ENCODE peak calls at places on chromosomes 6 and 20, in nine cellular contexts. L is activated CD4-positive, alpha-beta T cell treated with anti-CD3 and anti-CD28 coated beads, Interleukin-2, amount 50 U/mL, for 1 hour; P is CD4-positive, alpha-beta memory T cell; I is activated CD8-positive, alpha-beta memory T cell treated with anti-CD3 and anti-CD28 coated beads, Interleukin-2, amount 10 ng/mL, durations not matched to agents 7 days and 5 days; O is stimulated activated CD4-positive, alpha-beta T cell treated with anti-CD3 and anti-CD28 coated beads, Interleukin-4, amount 100 ng/mL, for 48 hours; U is tibial artery; E is GM04504; Z is left colon; A is CD8-positive, alpha-beta T cell. H is an unnamed sample.

GRCh38 chr20:1876975-1877603 is 18.1 kb upstream of the SIRPA start:
- DNase-seq in L (no peak), P (no peak), I (no peak), O (no peak), U (no peak), E (no peak), Z (no peak), A (no peak), H (no peak)

GRCh38 chr20:38211200-38212097 is 46.4 kb upstream of the TGM2 start:
- DNase-seq in L (no peak), P (no peak), I (no peak), O (no peak), U (peak; percentile 85), E (no peak), Z (no peak), A (no peak), H (peak; percentile 32)

GRCh38 chr6:109297719-109298118 is 84.5 kb downstream of the CD164 start:
- DNase-seq in L (no peak), P (no peak), I (no peak), O (no peak), U (no peak), E (no peak), Z (no peak), A (no peak), H (no peak)

GRCh38 chr6:107767637-107768036 is 56.5 kb downstream of the SCML4 start:
- DNase-seq in L (no peak), P (no peak), I (no peak), O (no peak), U (no peak), E (no peak), Z (no peak), A (no peak), H (peak; percentile 60)

GRCh38 chr6:83952830-83953229 is 80.7 kb upstream of the MRAP2 start:
- DNase-seq in L (no peak), P (no peak), I (no peak), O (no peak), U (no peak), E (no peak), Z (no peak), A (no peak), H (no peak)

GRCh38 chr20:1844723-1845523 is 50.3 kb upstream of the SIRPA start:
- DNase-seq in L (no peak), P (no peak), I (no peak), O (peak; percentile 15), U (peak; percentile 78), E (no peak), Z (peak; percentile 73), A (no peak), H (no peak)

GRCh38 chr20:59094576-59094975 is 52.0 kb upstream of the PRELID3B start:
- DNase-seq in L (no peak), P (no peak), I (no peak), O (no peak), U (no peak), E (no peak), Z (no peak), A (no peak), H (no peak)

GRCh38 chr6:80566361-80566760 is 459.9 kb downstream of the BCKDHB start:
- DNase-seq in L (no peak), P (no peak), I (no peak), O (no peak), U (no peak), E (no peak), Z (no peak), A (no peak), H (no peak)

GRCh38 chr6:28002181-28002580 is 45.1 kb downstream of the OR2B6 start:
- DNase-seq in L (no peak), P (no peak), I (no peak), O (no peak), U (no peak), E (no peak), Z (no peak), A (no peak), H (no peak)

GRCh38 chr20:63625771-63626423 is 1.0 kb downstream of the GMEB2 start:
- DNase-seq in L (peak; percentile 18), P (peak; percentile 32), I (no peak), O (no peak), U (peak; percentile 73), E (no peak), Z (no peak), A (no peak), H (no peak)

GRCh38 chr6:133499662-133500061 is 258.5 kb downstream of the EYA4 start:
- DNase-seq in L (no peak), P (no peak), I (no peak), O (no peak), U (no peak), E (no peak), Z (no peak), A (no peak), H (no peak)

GRCh38 chr6:53640361-53640760 is 25.2 kb downstream of the KLHL31 start:
- DNase-seq in L (no peak), P (no peak), I (no peak), O (no peak), U (no peak), E (no peak), Z (no peak), A (no peak), H (no peak)

GRCh38 chr6:82705579-82705978 is 342.0 kb downstream of the TPBG start:
- DNase-seq in L (no peak), P (no peak), I (no peak), O (no peak), U (no peak), E (no peak), Z (no peak), A (no peak), H (no peak)

GRCh38 chr20:44959082-44959895 is 908 bp downstream of the TOMM34 start:
- DNase-seq in L (peak; percentile 54), P (peak; percentile 42), I (peak; percentile 76), O (peak; percentile 56), U (no peak), E (no peak), Z (no peak), A (no peak), H (no peak)

GRCh38 chr6:112205521-112206458 is 48.6 kb downstream of the LAMA4 start:
- DNase-seq in L (no peak), P (no peak), I (no peak), O (no peak), U (no peak), E (no peak), Z (no peak), A (no peak), H (no peak)

GRCh38 chr20:53981752-53982437 is 88.5 kb downstream of the BCAS1 start:
- DNase-seq in L (no peak), P (no peak), I (peak; percentile 48), O (no peak), U (no peak), E (no peak), Z (no peak), A (no peak), H (no peak)

GRCh38 chr6:149951626-149952025 is 9.8 kb downstream of the ULBP2 start:
- DNase-seq in L (no peak), P (no peak), I (no peak), O (no peak), U (no peak), E (no peak), Z (no peak), A (no peak), H (peak; percentile 11)

GRCh38 chr6:61558796-61559195 is 727.2 kb downstream of the KHDRBS2 start:
- DNase-seq in L (no peak), P (no peak), I (no peak), O (no peak), U (no peak), E (no peak), Z (no peak), A (no peak), H (no peak)

GRCh38 chr6:37882724-37883413 is 63.3 kb downstream of the ZFAND3 start:
- DNase-seq in L (no peak), P (no peak), I (no peak), O (no peak), U (no peak), E (peak; percentile 51), Z (no peak), A (no peak), H (no peak)

GRCh38 chr6:97774973-97775372 is 492.0 kb upstream of the MMS22L start:
- DNase-seq in L (no peak), P (no peak), I (no peak), O (no peak), U (no peak), E (no peak), Z (no peak), A (no peak), H (no peak)

GRCh38 chr6:137159912-137160311 is 13.5 kb downstream of the IL22RA2 start:
- DNase-seq in L (no peak), P (no peak), I (no peak), O (no peak), U (no peak), E (no peak), Z (no peak), A (no peak), H (no peak)

GRCh38 chr6:131060311-131060710 is 2.7 kb downstream of the EPB41L2 start:
- DNase-seq in L (no peak), P (no peak), I (no peak), O (no peak), U (no peak), E (no peak), Z (no peak), A (no peak), H (no peak)

GRCh38 chr6:157761331-157761921 is 61.6 kb upstream of the SNX9 start:
- DNase-seq in L (peak; percentile 39), P (peak; percentile 54), I (peak; percentile 81), O (no peak), U (no peak), E (no peak), Z (no peak), A (no peak), H (no peak)

GRCh38 chr6:44668391-44668930 is 281.0 kb downstream of the CDC5L start:
- DNase-seq in L (no peak), P (no peak), I (peak; percentile 15), O (no peak), U (no peak), E (no peak), Z (no peak), A (no peak), H (no peak)

GRCh38 chr6:145036236-145036635 is 699.1 kb downstream of the EPM2A start:
- DNase-seq in L (no peak), P (no peak), I (no peak), O (no peak), U (no peak), E (no peak), Z (no peak), A (no peak), H (no peak)

GRCh38 chr20:49938173-49939163 is 2.3 kb downstream of the RNF114 start:
- DNase-seq in L (no peak), P (no peak), I (no peak), O (no peak), U (peak; percentile 64), E (no peak), Z (no peak), A (no peak), H (no peak)

GRCh38 chr20:46330831-46331371 is 22.6 kb upstream of the CDH22 start:
- DNase-seq in L (no peak), P (no peak), I (no peak), O (no peak), U (no peak), E (no peak), Z (no peak), A (no peak), H (no peak)

GRCh38 chr20:17612287-17612974 is 42.6 kb downstream of the DSTN start:
- DNase-seq in L (peak; percentile 21), P (peak; percentile 51), I (peak; percentile 85), O (no peak), U (peak; percentile 93), E (peak; percentile 35), Z (peak; percentile 74), A (peak; percentile 34), H (peak; percentile 66)

GRCh38 chr6:14231546-14232280 is 114.1 kb downstream of the CD83 start:
- DNase-seq in L (no peak), P (no peak), I (no peak), O (no peak), U (no peak), E (no peak), Z (no peak), A (no peak), H (no peak)

GRCh38 chr20:58545565-58546195 is 30.5 kb upstream of the APCDD1L start:
- DNase-seq in L (no peak), P (no peak), I (no peak), O (no peak), U (no peak), E (no peak), Z (no peak), A (no peak), H (no peak)

GRCh38 chr20:18698735-18699380 is 111.0 kb downstream of the DTD1 start:
- DNase-seq in L (no peak), P (no peak), I (no peak), O (no peak), U (no peak), E (no peak), Z (no peak), A (no peak), H (no peak)

H was measured in islet precursor cell.